ENCODE peak calls at places on chromosomes 7 and 10, in nine cellular contexts. K is ovary; A is EH; Z is GM10248; D is NCI-H2171 treated with DMSO at 0.1 percent for 48 hours; L is COR-L47; M is activated CD8-positive, alpha-beta memory T cell treated with anti-CD3 and anti-CD28 coated beads, Interleukin-2, amount 50 U/mL, for 48 hours; Y is astrocyte of the spinal cord; G is posterior vena cava. J is an unnamed sample.

GRCh38 chr10:72316748-72317435 is 37.8 kb downstream of the DNAJB12 start:
- DNase-seq in K (peak; percentile 57), A (no peak), Z (no peak), D (no peak), L (peak; percentile 73), M (peak; percentile 69), Y (no peak), G (peak; percentile 88), J (peak; percentile 82)

GRCh38 chr10:34181545-34182300 is 633.4 kb downstream of the PARD3 start:
- DNase-seq in K (peak; percentile 44), A (peak; percentile 40), Z (no peak), D (no peak), L (no peak), M (no peak), Y (peak; percentile 12), G (no peak), J (peak; percentile 40)

GRCh38 chr10:16686081-16686902 is 130.9 kb downstream of the RSU1 start:
- DNase-seq in K (no peak), A (no peak), Z (no peak), D (no peak), L (no peak), M (no peak), Y (no peak), G (no peak), J (no peak)

GRCh38 chr7:83550100-83550499 is 98.8 kb downstream of the SEMA3E start:
- DNase-seq in K (no peak), A (peak; percentile 47), Z (no peak), D (no peak), L (no peak), M (no peak), Y (peak; percentile 45), G (no peak), J (no peak)

GRCh38 chr7:40282858-40283257 is 148.1 kb downstream of the SUGCT start:
- DNase-seq in K (no peak), A (no peak), Z (no peak), D (no peak), L (no peak), M (no peak), Y (no peak), G (no peak), J (no peak)

GRCh38 chr10:80163741-80164341 is 31.3 kb downstream of the PLAC9 start:
- DNase-seq in K (no peak), A (peak; percentile 90), Z (no peak), D (no peak), L (peak; percentile 75), M (no peak), Y (peak; percentile 70), G (no peak), J (no peak)

GRCh38 chr10:87850742-87851205 is 12.6 kb downstream of the KLLN start:
- DNase-seq in K (peak; percentile 60), A (peak; percentile 74), Z (peak; percentile 46), D (peak; percentile 23), L (no peak), M (no peak), Y (peak; percentile 72), G (no peak), J (peak; percentile 55)

GRCh38 chr7:36037121-36037662 is 115.9 kb upstream of the EEPD1 start:
- DNase-seq in K (no peak), A (peak; percentile 95), Z (no peak), D (peak; percentile 36), L (peak; percentile 77), M (no peak), Y (peak; percentile 82), G (no peak), J (peak; percentile 39)

GRCh38 chr7:151745090-151745638 is 131.8 kb downstream of the PRKAG2 start:
- DNase-seq in K (no peak), A (peak; percentile 71), Z (no peak), D (no peak), L (no peak), M (peak; percentile 73), Y (peak; percentile 70), G (peak; percentile 89), J (peak; percentile 82)

GRCh38 chr10:33365314-33365713 is 30.8 kb upstream of the NRP1 start:
- DNase-seq in K (no peak), A (no peak), Z (no peak), D (no peak), L (no peak), M (no peak), Y (no peak), G (no peak), J (no peak)

GRCh38 chr7:77239471-77239870 is 39.9 kb upstream of the FGL2 start:
- DNase-seq in K (no peak), A (no peak), Z (no peak), D (no peak), L (no peak), M (no peak), Y (no peak), G (no peak), J (no peak)

GRCh38 chr7:158829021-158829341 is 328 bp downstream of the ESYT2 start:
- DNase-seq in K (no peak), A (peak; percentile 79), Z (peak; percentile 73), D (peak; percentile 56), L (peak; percentile 81), M (peak; percentile 83), Y (peak; percentile 81), G (peak; percentile 87), J (peak; percentile 81)

GRCh38 chr10:124744688-124745055 is 494 bp upstream of the FAM53B start:
- DNase-seq in K (no peak), A (peak; percentile 65), Z (no peak), D (peak; percentile 29), L (no peak), M (no peak), Y (peak; percentile 73), G (no peak), J (no peak)

GRCh38 chr7:133641436-133641835 is 388.6 kb downstream of the EXOC4 start:
- DNase-seq in K (no peak), A (no peak), Z (no peak), D (no peak), L (no peak), M (no peak), Y (no peak), G (no peak), J (no peak)

GRCh38 chr10:110056822-110057221 is 49.0 kb downstream of the ADD3 start:
- DNase-seq in K (no peak), A (peak; percentile 89), Z (no peak), D (no peak), L (no peak), M (no peak), Y (peak; percentile 59), G (no peak), J (no peak)

GRCh38 chr10:119667562-119668328 is 16.6 kb downstream of the BAG3 start:
- DNase-seq in K (peak; percentile 48), A (peak; percentile 99), Z (no peak), D (peak; percentile 33), L (peak; percentile 76), M (no peak), Y (peak; percentile 96), G (peak; percentile 93), J (peak; percentile 86)

GRCh38 chr7:105885386-105886111 is 9.2 kb upstream of the ATXN7L1 start:
- DNase-seq in K (no peak), A (peak; percentile 9), Z (no peak), D (peak; percentile 65), L (peak; percentile 45), M (no peak), Y (peak; percentile 24), G (no peak), J (peak; percentile 38)

GRCh38 chr7:12524794-12525386 is 45.6 kb upstream of the SCIN start:
- DNase-seq in K (no peak), A (peak; percentile 50), Z (peak; percentile 17), D (peak; percentile 62), L (peak; percentile 28), M (no peak), Y (peak; percentile 79), G (no peak), J (no peak)

GRCh38 chr7:118232837-118233236 is 8.3 kb downstream of the ANKRD7 start:
- DNase-seq in K (no peak), A (no peak), Z (no peak), D (no peak), L (no peak), M (no peak), Y (peak; percentile 48), G (no peak), J (no peak)

GRCh38 chr7:134919240-134919641 is 67.1 kb upstream of the AGBL3 start:
- DNase-seq in K (no peak), A (peak; percentile 74), Z (no peak), D (no peak), L (no peak), M (no peak), Y (no peak), G (no peak), J (no peak)

GRCh38 chr7:101688183-101688831 is 59.2 kb upstream of the MYL10 start:
- DNase-seq in K (peak; percentile 88), A (peak; percentile 67), Z (peak; percentile 92), D (peak; percentile 46), L (peak; percentile 55), M (peak; percentile 98), Y (peak; percentile 43), G (peak; percentile 95), J (peak; percentile 91)

GRCh38 chr7:137474627-137475026 is 131.1 kb upstream of the PTN start:
- DNase-seq in K (no peak), A (no peak), Z (no peak), D (no peak), L (no peak), M (no peak), Y (no peak), G (no peak), J (peak; percentile 34)

J was measured in left ventricle myocardium superior.